ENCODE peak calls at places on chromosomes 12 and 14, in four cellular contexts. J, O, R and C are unnamed samples.

GRCh38 chr12:97173672-97174385 is 266.8 kb downstream of the NEDD1 start:
- DNase-seq in J (no peak), O (no peak), R (no peak), C (no peak)

GRCh38 chr14:51619551-51619950 is 32.2 kb upstream of the FRMD6 start:
- DNase-seq in J (no peak), O (no peak), R (no peak), C (peak; percentile 73)

GRCh38 chr14:22841769-22842168 is 5.4 kb downstream of the MMP14 start:
- DNase-seq in J (no peak), O (no peak), R (no peak), C (no peak)

GRCh38 chr14:58430156-58430555 is 2.6 kb downstream of the KIAA0586 start:
- DNase-seq in J (no peak), O (no peak), R (no peak), C (peak; percentile 82)

GRCh38 chr12:73599268-73599667 is 938.4 kb upstream of the ATXN7L3B start:
- DNase-seq in J (no peak), O (no peak), R (no peak), C (no peak)

GRCh38 chr12:119695034-119695433 is 27.1 kb downstream of the PRKAB1 start:
- DNase-seq in J (peak; percentile 23), O (peak; percentile 37), R (peak; percentile 21), C (no peak)

GRCh38 chr12:94621662-94622359 is 28.5 kb downstream of the TMCC3 start:
- DNase-seq in J (no peak), O (no peak), R (no peak), C (peak; percentile 47)

GRCh38 chr12:91833780-91834359 is 311.8 kb downstream of the BTG1 start:
- DNase-seq in J (no peak), O (no peak), R (no peak), C (no peak)

GRCh38 chr12:793037-793436 is 40.7 kb downstream of the WNK1 start:
- DNase-seq in J (no peak), O (no peak), R (no peak), C (peak; percentile 17)

GRCh38 chr12:94867066-94867855 is 136.2 kb downstream of the NDUFA12 start:
- DNase-seq in J (no peak), O (no peak), R (no peak), C (peak; percentile 17)

GRCh38 chr14:104721704-104722431 is 2.2 kb upstream of the ADSS1 start:
- DNase-seq in J (no peak), O (no peak), R (no peak), C (peak; percentile 34)

GRCh38 chr14:70073924-70074566 is 114.7 kb downstream of the SLC8A3 start:
- DNase-seq in J (peak; percentile 87), O (peak; percentile 68), R (peak; percentile 85), C (peak; percentile 73)

GRCh38 chr12:45215419-45216296 is at the start of gene ANO6:
- DNase-seq in J (peak; percentile 85), O (peak; percentile 86), R (peak; percentile 83), C (peak; percentile 84)

GRCh38 chr12:69354561-69355187 is 4.9 kb upstream of the YEATS4 start:
- DNase-seq in J (peak; percentile 49), O (no peak), R (no peak), C (no peak)
- TF ChIP-seq MAZ in J (no peak), O (no peak), R (no peak), C (no peak)

DNA sequence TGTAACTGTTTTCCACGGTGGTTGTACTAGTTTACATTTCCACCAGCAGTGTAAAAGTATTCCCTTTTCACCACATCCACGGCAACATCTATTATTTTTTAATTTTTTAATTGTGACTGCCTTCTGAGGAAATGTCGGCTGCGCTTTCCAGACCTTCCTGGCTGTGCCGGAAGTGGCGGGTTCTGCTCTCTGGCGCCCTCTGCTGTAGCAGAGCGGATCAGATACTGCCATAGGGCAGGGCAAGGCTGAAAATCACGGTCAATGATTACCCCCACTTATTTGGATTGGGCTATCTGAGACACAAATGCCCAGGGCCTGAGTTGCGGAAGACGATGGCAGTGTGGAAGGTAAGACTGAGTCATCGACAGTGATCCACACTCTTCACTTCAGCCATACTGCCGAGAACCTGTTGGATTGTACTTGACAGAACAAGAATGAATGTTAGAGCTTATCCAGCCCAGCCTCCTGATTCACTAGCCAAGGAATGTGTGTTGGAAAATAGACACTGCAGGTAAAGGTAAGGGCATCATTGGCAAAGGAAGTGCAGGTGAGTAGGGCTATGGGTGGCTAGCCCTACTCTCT is 124.2 kb downstream of the NTF3 start:
- DNase-seq in J (no peak), O (peak; percentile 60), R (peak; percentile 17), C (no peak)
- TF ChIP-seq BHLHE40 in J (no peak), O (no peak), R (no peak), C (no peak)

GRCh38 chr14:73755434-73756014 is 41.3 kb upstream of the PNMA1 start:
- DNase-seq in J (no peak), O (peak; percentile 34), R (no peak), C (no peak)
- TF ChIP-seq MAZ in J (no peak), O (no peak), R (no peak), C (no peak)

DNA sequence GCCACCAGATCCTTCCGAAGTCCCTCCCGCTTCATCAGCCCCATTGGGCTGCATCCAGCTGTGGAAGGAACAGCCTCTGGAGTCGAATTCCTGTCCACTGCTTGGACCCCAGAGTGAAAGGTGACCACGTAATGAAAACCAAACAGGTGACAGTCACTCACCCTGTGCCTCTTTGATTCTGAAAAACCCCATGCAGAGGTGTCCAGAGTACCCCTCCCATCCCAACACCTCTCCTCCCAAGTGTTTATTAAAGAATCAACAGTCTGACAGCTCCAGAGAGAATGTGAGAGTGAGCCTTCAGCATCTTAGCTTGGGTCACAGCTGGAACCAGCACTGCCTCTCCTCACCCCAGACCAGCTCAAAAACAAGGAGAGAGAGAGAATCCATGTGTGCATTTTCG is 178.6 kb upstream of the NOS1 start:
- DNase-seq in J (no peak), O (no peak), R (no peak), C (no peak)
- TF ChIP-seq BHLHE40 in J (no peak), O (no peak), R (no peak), C (no peak)

DNA sequence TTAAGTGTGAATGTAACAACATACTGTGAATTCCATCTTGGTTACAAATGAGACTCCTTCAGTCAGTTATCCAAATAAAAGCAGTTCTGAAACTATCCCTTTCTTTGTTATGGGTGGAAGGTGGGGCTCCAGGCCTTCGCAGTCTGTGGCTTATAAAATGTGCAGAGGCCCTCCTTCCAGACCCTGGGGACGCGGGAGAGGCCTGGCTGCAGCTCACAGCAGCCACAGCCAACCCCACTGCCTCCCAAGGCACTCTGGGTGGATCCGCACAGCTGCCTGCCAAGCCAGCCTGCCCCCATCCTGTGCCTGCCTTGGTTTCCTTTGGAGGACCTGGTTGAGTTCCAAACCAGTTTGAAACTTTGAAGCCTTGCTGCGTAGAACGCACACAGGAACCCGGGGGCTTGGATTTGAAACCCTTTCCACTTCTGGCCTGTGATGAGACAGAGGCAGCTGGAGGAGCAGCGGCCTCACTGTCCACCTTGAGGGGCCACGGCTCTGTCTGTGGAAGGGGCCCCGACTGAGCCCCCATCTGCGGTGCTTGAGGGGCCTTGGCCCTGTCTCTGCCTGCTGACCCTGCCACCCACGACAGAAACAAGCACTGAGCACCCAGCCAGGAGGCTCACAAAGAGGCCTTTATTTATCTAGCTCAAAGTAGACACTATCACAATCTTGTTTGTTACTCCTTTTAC is 30.4 kb downstream of the CCNK start:
- DNase-seq in J (no peak), O (no peak), R (no peak), C (peak; percentile 67)
- TF ChIP-seq MAZ in J (no peak), O (no peak), R (no peak), C (no peak)

GRCh38 chr14:50342211-50343080 is 30.3 kb downstream of the DMAC2L start:
- DNase-seq in J (peak; percentile 66), O (peak; percentile 53), R (peak; percentile 21), C (peak; percentile 71)
- TF ChIP-seq BHLHE40 in J (no peak), O (peak; percentile 33), R (no peak), C (no peak)